ENCODE peak calls at places on chromosomes 4 and X, in nine cellular contexts. U is AG04449; H is fibroblast of the aortic adventitia; L is NCI-H2081; Z is BJ; A is activated effector memory CD4-positive, alpha-beta T cell treated with anti-CD3 and anti-CD28 coated beads, Interleukin-2, amount 50 U/mL, for 16 hours; V is anterior cingulate cortex; E is activated B cell treated with CpG ODN at 0.5 μM for 24 hours; F is dorsolateral prefrontal cortex. O is an unnamed sample.

GRCh38 chrX:21645437-21646220 is 12.5 kb downstream of the KLHL34 start:
- DNase-seq in U (no peak), H (no peak), L (no peak), Z (no peak), A (no peak), V (no peak), E (no peak), F (no peak), O (no peak)

GRCh38 chrX:13159886-13160285 is 115.5 kb upstream of the FAM9C start:
- DNase-seq in U (no peak), H (peak; percentile 55), L (no peak), Z (no peak), A (no peak), V (no peak), E (no peak), F (no peak), O (no peak)

GRCh38 chr4:151955721-151956340 is 195.0 kb upstream of the GATB start:
- DNase-seq in U (peak; percentile 7), H (peak; percentile 68), L (no peak), Z (no peak), A (no peak), V (no peak), E (no peak), F (no peak), O (no peak)

GRCh38 chr4:119300388-119301131 is 21.4 kb downstream of the FABP2 start:
- DNase-seq in U (peak; percentile 63), H (peak; percentile 88), L (no peak), Z (peak; percentile 72), A (peak; percentile 97), V (no peak), E (peak; percentile 88), F (peak; percentile 85), O (no peak)

GRCh38 chr4:6892190-6892908 is 17.3 kb upstream of the TBC1D14 start:
- DNase-seq in U (no peak), H (peak; percentile 57), L (no peak), Z (no peak), A (peak; percentile 72), V (no peak), E (no peak), F (no peak), O (no peak)

GRCh38 chrX:15877380-15877779 is 22.8 kb upstream of the AP1S2 start:
- DNase-seq in U (no peak), H (peak; percentile 49), L (no peak), Z (no peak), A (no peak), V (no peak), E (no peak), F (no peak), O (no peak)

GRCh38 chrX:11064851-11065600 is 46.1 kb upstream of the HCCS start:
- DNase-seq in U (peak; percentile 49), H (peak; percentile 91), L (no peak), Z (peak; percentile 43), A (no peak), V (no peak), E (no peak), F (no peak), O (no peak)

GRCh38 chr4:42678512-42678911 is 21.6 kb upstream of the ATP8A1 start:
- DNase-seq in U (no peak), H (no peak), L (no peak), Z (no peak), A (no peak), V (no peak), E (no peak), F (no peak), O (no peak)

GRCh38 chrX:22800360-22800759 is 199.4 kb upstream of the DDX53 start:
- DNase-seq in U (peak; percentile 58), H (peak; percentile 94), L (no peak), Z (peak; percentile 62), A (no peak), V (no peak), E (no peak), F (no peak), O (no peak)

GRCh38 chr4:109559625-109559982 is 442 bp upstream of the MCUB start:
- DNase-seq in U (no peak), H (no peak), L (peak; percentile 43), Z (no peak), A (peak; percentile 81), V (no peak), E (peak; percentile 52), F (no peak), O (no peak)

O was measured in C1 segment of cervical spinal cord.